ENCODE peak calls at places on chromosome 4, in four cellular contexts. Q is left ventricle myocardium superior, A is heart right ventricle, K is pancreas. W is an unnamed sample.

GRCh38 chr4:150668824-150669223 is 86.9 kb downstream of the MAB21L2 start:
- ATAC-seq in Q (no peak), K (no peak), A (no peak), W (no peak)

GRCh38 chr4:37632836-37633235 is 53.3 kb downstream of the RELL1 start:
- ATAC-seq in K (no peak), Q (no peak), A (no peak), W (no peak)

GRCh38 chr4:55180980-55181379 is 55.6 kb upstream of the KDR start:
- ATAC-seq in Q (no peak), A (no peak), K (no peak), W (no peak)

GRCh38 chr4:140556372-140557085 is 12.2 kb downstream of the UCP1 start:
- ATAC-seq in Q (no peak), K (no peak), A (no peak), W (peak)

GRCh38 chr4:2007804-2008670 is 737 bp downstream of the NELFA start:
- ATAC-seq in Q (no peak), A (no peak), K (no peak), W (no peak)

GRCh38 chr4:156934259-156934635 is 37.4 kb downstream of the PDGFC start:
- ATAC-seq in Q (no peak), K (no peak), A (no peak), W (no peak)

GRCh38 chr4:90174622-90175023 is 47.4 kb downstream of the CCSER1 start:
- ATAC-seq in K (peak), Q (no peak), A (peak), W (peak)

GRCh38 chr4:102511830-102512605 is 10.9 kb downstream of the NFKB1 start:
- ATAC-seq in K (no peak), Q (no peak), A (no peak), W (no peak)

GRCh38 chr4:124030038-124030638 is 633.5 kb downstream of the SPRY1 start:
- ATAC-seq in A (peak), Q (peak), K (no peak), W (no peak)

GRCh38 chr4:109590841-109591357 is 30.9 kb downstream of the MCUB start:
- ATAC-seq in Q (no peak), A (no peak), K (no peak), W (no peak)

GRCh38 chr4:123452585-123452984 is 56.0 kb downstream of the SPRY1 start:
- ATAC-seq in Q (no peak), A (peak), K (no peak), W (peak)

GRCh38 chr4:109383823-109384222 is 49.8 kb upstream of the SEC24B start:
- ATAC-seq in K (no peak), A (no peak), Q (no peak), W (no peak)

GRCh38 chr4:16472537-16472936 is 246.3 kb upstream of the TAPT1 start:
- ATAC-seq in A (no peak), Q (no peak), K (no peak), W (no peak)

GRCh38 chr4:47913858-47914218 is 545 bp downstream of the NFXL1 start:
- ATAC-seq in Q (peak), A (peak), K (peak), W (peak)

GRCh38 chr4:172045981-172046380 is 232.8 kb downstream of the GALNTL6 start:
- ATAC-seq in K (no peak), Q (no peak), A (no peak), W (no peak)

GRCh38 chr4:145438298-145438697 is 43.4 kb upstream of the SMAD1 start:
- ATAC-seq in K (no peak), A (no peak), Q (peak), W (no peak)

GRCh38 chr4:184392748-184393334 is 81.5 kb downstream of the IRF2 start:
- ATAC-seq in Q (peak), K (no peak), A (peak), W (no peak)

GRCh38 chr4:17546678-17547077 is 30.3 kb upstream of the LAP3 start:
- ATAC-seq in Q (no peak), A (no peak), K (no peak), W (no peak)

GRCh38 chr4:80165855-80166254 is 31.4 kb upstream of the PRDM8 start:
- ATAC-seq in K (no peak), Q (no peak), A (no peak), W (no peak)

GRCh38 chr4:168451744-168452394 is 28.4 kb downstream of the DDX60L start:
- ATAC-seq in A (peak), K (no peak), Q (peak), W (peak)

GRCh38 chr4:148442830-148443549 is 776 bp upstream of the NR3C2 start:
- ATAC-seq in Q (peak), A (no peak), K (peak), W (peak)

GRCh38 chr4:33429971-33430370 is 2709.8 kb downstream of the PCDH7 start:
- ATAC-seq in K (no peak), A (no peak), Q (no peak), W (no peak)

GRCh38 chr4:306551-306961 is 1.3 kb upstream of the ZNF732 start:
- ATAC-seq in Q (no peak), A (no peak), K (no peak), W (no peak)

GRCh38 chr4:80197132-80197573 is at the start of gene PRDM8:
- ATAC-seq in A (no peak), Q (peak), K (no peak), W (peak)

GRCh38 chr4:184649971-184650855 is 675 bp downstream of the PRIMPOL start:
- ATAC-seq in K (no peak), A (peak), Q (peak), W (peak)

GRCh38 chr4:82591592-82591991 is 29.8 kb upstream of the TMEM150C start:
- ATAC-seq in Q (no peak), K (no peak), A (no peak), W (no peak)

GRCh38 chr4:126758493-126758892 is 874.3 kb upstream of the INTU start:
- ATAC-seq in Q (no peak), A (no peak), K (no peak), W (no peak)

GRCh38 chr4:140099993-140100392 is 54.0 kb downstream of the MAML3 start:
- ATAC-seq in Q (peak), A (peak), K (no peak), W (no peak)

GRCh38 chr4:7263166-7263565 is 70.8 kb downstream of the SORCS2 start:
- ATAC-seq in A (no peak), Q (no peak), K (no peak), W (no peak)

GRCh38 chr4:83569967-83570366 is 34.1 kb downstream of the GPAT3 start:
- ATAC-seq in A (peak), Q (peak), K (no peak), W (no peak)

GRCh38 chr4:145709843-145710242 is 29.9 kb downstream of the C4orf51 start:
- ATAC-seq in A (no peak), Q (no peak), K (no peak), W (peak)

GRCh38 chr4:172786039-172786792 is 382.4 kb upstream of the GALNT7 start:
- ATAC-seq in A (no peak), Q (no peak), K (no peak), W (no peak)

GRCh38 chr4:151518359-151518758 is 109.4 kb downstream of the FHIP1A start:
- ATAC-seq in K (no peak), A (no peak), Q (no peak), W (no peak)

GRCh38 chr4:100547541-100548208 is 29.9 kb upstream of the EMCN start:
- ATAC-seq in A (no peak), Q (no peak), K (no peak), W (no peak)

GRCh38 chr4:47824844-47825243 is 13.0 kb downstream of the CORIN start:
- ATAC-seq in K (no peak), A (peak), Q (peak), W (no peak)

GRCh38 chr4:125707397-125707796 is 392.6 kb downstream of the FAT4 start:
- ATAC-seq in A (no peak), K (no peak), Q (no peak), W (no peak)

W was measured in activated T-helper 17 cell treated with anti-CD3 and anti-CD28 coated beads, Interleukin-2, amount 50 U/mL, for 72 hours.